ENCODE peak calls at places on chromosomes 4 and X, in eight cellular contexts. M is GM23248, I is MM.1S, O is OCI-LY7, T is GM23338, Q is hepatocyte, P is PC-3, K is HCT116. X is an unnamed sample.

GRCh38 chr4:183867247-183867646 is 37.9 kb upstream of the STOX2 start:
- DNase-seq in O (no peak), I (no peak), K (no peak), P (no peak), M (no peak), T (no peak), Q (no peak), X (no peak)

GRCh38 chr4:74100531-74100930 is 1.5 kb upstream of the CXCL2 start:
- DNase-seq in T (no peak), K (no peak), P (no peak), M (no peak), O (no peak), Q (peak; percentile 19), I (no peak), X (no peak)

GRCh38 chr4:4969298-4969697 is 50.0 kb downstream of the CYTL1 start:
- DNase-seq in I (no peak), Q (no peak), P (peak; percentile 67), K (peak; percentile 22), O (no peak), M (peak; percentile 93), T (no peak), X (no peak)

GRCh38 chrX:118216086-118216485 is 99.5 kb upstream of the KLHL13 start:
- DNase-seq in O (no peak), M (no peak), Q (no peak), K (no peak), I (no peak), P (peak; percentile 25), T (no peak), X (no peak)

GRCh38 chr4:1413687-1414479 is 7.6 kb upstream of the NKX1-1 start:
- DNase-seq in K (no peak), I (no peak), M (no peak), P (no peak), Q (no peak), O (no peak), T (peak; percentile 57), X (no peak)

GRCh38 chr4:158578476-158578875 is 56.8 kb downstream of the RXFP1 start:
- DNase-seq in K (peak; percentile 8), P (peak; percentile 59), I (peak; percentile 14), O (peak; percentile 4), T (peak; percentile 57), M (peak; percentile 56), Q (peak; percentile 30), X (peak; percentile 61)

GRCh38 chr4:74109894-74110605 is 11.1 kb upstream of the CXCL2 start:
- DNase-seq in O (no peak), Q (no peak), K (peak; percentile 60), I (no peak), T (no peak), M (peak; percentile 97), P (peak; percentile 96), X (no peak)

GRCh38 chrX:4588056-4588455 is 874.6 kb upstream of the PRKX start:
- DNase-seq in T (no peak), O (no peak), P (no peak), K (no peak), I (no peak), Q (no peak), M (no peak), X (no peak)

GRCh38 chr4:138650917-138651564 is 364.5 kb upstream of the NOCT start:
- DNase-seq in I (no peak), Q (peak; percentile 15), O (no peak), M (peak; percentile 81), K (no peak), P (peak; percentile 25), T (no peak), X (no peak)

GRCh38 chr4:72084587-72085011 is 52.8 kb downstream of the NPFFR2 start:
- DNase-seq in M (no peak), Q (peak; percentile 11), T (no peak), O (no peak), P (no peak), I (no peak), K (no peak), X (no peak)

GRCh38 chr4:66946761-66947160 is 598.5 kb downstream of the CENPC start:
- DNase-seq in M (no peak), T (no peak), K (no peak), O (no peak), I (peak; percentile 51), Q (no peak), P (no peak), X (no peak)

GRCh38 chr4:12050357-12050756 is 621.7 kb upstream of the HS3ST1 start:
- DNase-seq in Q (no peak), O (no peak), T (peak; percentile 90), K (no peak), M (no peak), P (no peak), I (no peak), X (no peak)

GRCh38 chr4:125316391-125316780 is 1.6 kb downstream of the FAT4 start:
- DNase-seq in I (no peak), P (peak; percentile 7), T (peak; percentile 59), O (no peak), M (peak; percentile 65), Q (peak; percentile 57), K (no peak), X (no peak)

GRCh38 chr4:926538-926937 is 5.6 kb downstream of the GAK start:
- DNase-seq in K (no peak), M (peak; percentile 38), I (no peak), Q (peak; percentile 44), T (peak; percentile 88), P (peak; percentile 17), O (peak; percentile 59), X (peak; percentile 70)

GRCh38 chr4:77751764-77752163 is 67.4 kb downstream of the CNOT6L start:
- DNase-seq in K (no peak), O (no peak), Q (no peak), I (no peak), M (no peak), P (no peak), T (no peak), X (no peak)

GRCh38 chr4:77742054-77742453 is 77.1 kb downstream of the CNOT6L start:
- DNase-seq in O (no peak), M (no peak), I (no peak), T (no peak), K (no peak), P (no peak), Q (no peak), X (no peak)

GRCh38 chr4:77740480-77740879 is 78.7 kb downstream of the CNOT6L start:
- DNase-seq in T (no peak), I (no peak), Q (no peak), O (no peak), P (no peak), K (no peak), M (no peak), X (no peak)

GRCh38 chr4:77745792-77746191 is 73.4 kb downstream of the CNOT6L start:
- DNase-seq in Q (no peak), T (no peak), M (no peak), O (no peak), K (no peak), I (no peak), P (no peak), X (no peak)
- H3K36me3 ChIP-seq in Q (no peaks in the 10 kb centered on the region), T (no peaks in the 10 kb centered on the region), M (peaks cover 9% of the 10 kb centered on the region), O (peaks cover 75% of the 10 kb centered on the region), K (no peaks in the 10 kb centered on the region), I (peaks cover 11% of the 10 kb centered on the region), P (no peaks in the 10 kb centered on the region), X (no peaks in the 10 kb centered on the region)

DNA sequence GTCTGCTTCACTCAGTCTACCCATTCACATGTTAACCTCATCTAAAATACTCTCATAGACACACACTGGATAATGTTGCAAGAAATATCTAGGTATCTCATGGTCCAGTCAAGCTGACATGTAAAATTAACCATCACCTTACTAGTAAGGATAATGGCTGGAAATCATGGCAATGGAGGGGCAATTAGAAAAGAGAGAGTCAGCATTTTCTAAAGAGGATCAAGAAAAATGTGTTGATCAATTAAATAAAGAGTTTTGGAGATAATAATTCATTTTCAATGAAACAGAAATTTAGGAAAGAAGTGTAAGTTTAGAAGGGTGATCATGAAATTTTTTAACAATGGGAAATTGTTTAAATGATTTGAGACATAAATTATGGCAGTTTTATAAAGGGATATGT is 1914.1 kb upstream of the IGFBP7 start:
- DNase-seq in M (no peak), T (no peak), Q (no peak), I (no peak), O (no peak), K (no peak), P (no peak), X (no peak)
- H3K9me2 ChIP-seq in M (no peaks in the 10 kb centered on the region), T (no peaks in the 10 kb centered on the region), Q (no peaks in the 10 kb centered on the region), I (no peaks in the 10 kb centered on the region), O (no peaks in the 10 kb centered on the region), K (no peaks in the 10 kb centered on the region), P (no peaks in the 10 kb centered on the region), X (no peaks in the 10 kb centered on the region)

DNA sequence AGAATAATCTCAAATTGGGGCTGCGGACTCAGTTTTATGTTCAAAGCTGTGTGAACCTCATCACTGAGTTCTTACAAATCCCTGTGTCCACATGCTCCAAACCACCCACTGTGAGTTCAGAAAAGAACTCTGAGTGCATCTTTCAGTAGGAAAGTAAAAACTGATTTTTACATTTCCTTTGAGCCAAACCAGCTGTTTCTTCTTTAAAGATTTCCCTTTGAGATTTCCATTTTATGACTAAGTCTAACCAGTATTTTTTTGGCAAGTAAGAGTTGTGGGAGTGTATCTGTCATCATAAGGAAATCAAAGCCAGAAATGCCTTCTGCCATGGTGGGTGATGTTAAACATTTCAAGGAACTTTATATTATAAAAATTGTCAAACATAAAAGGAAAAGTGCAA is 100.0 kb downstream of the TET2 start:
- DNase-seq in M (peak; percentile 81), T (no peak), I (no peak), K (no peak), Q (no peak), O (no peak), P (no peak), X (no peak)
- H3K27ac ChIP-seq in M (peak overlapping the region; percentile 10), T (no peak overlapping the region), I (no peak overlapping the region), K (no peak overlapping the region), Q (no peak overlapping the region), O (no peak overlapping the region), P (no peak overlapping the region), X (no peak overlapping the region)

GRCh38 chr4:3121596-3121995 is 47.1 kb downstream of the HTT start:
- DNase-seq in K (no peak), T (no peak), O (no peak), P (no peak), Q (no peak), M (no peak), I (no peak), X (no peak)

GRCh38 chr4:3122081-3122563 is 47.6 kb downstream of the HTT start:
- DNase-seq in M (peak; percentile 50), O (no peak), K (no peak), Q (peak; percentile 42), I (no peak), T (no peak), P (no peak), X (no peak)

GRCh38 chr4:3123201-3123671 is 48.8 kb downstream of the HTT start:
- DNase-seq in M (peak; percentile 61), P (no peak), T (no peak), O (no peak), Q (peak; percentile 26), K (no peak), I (no peak), X (no peak)

GRCh38 chr4:3118281-3118680 is 43.8 kb downstream of the HTT start:
- DNase-seq in T (no peak), I (no peak), P (no peak), K (no peak), Q (no peak), O (no peak), M (no peak), X (no peak)

DNA sequence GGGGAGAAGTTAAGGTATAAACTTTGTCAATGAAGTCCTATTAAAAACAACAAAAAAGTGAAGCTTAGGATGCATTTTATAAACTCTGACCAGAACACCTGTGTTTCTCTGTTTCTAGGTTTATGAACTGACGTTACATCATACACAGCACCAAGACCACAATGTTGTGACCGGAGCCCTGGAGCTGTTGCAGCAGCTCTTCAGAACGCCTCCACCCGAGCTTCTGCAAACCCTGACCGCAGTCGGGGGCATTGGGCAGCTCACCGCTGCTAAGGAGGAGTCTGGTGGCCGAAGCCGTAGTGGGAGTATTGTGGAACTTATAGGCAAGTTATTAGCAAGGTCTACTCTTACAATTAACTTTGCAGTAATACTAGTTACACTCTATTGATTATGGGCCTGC is 46.6 kb downstream of the HTT start:
- DNase-seq in T (no peak), P (no peak), K (no peak), M (no peak), O (no peak), Q (no peak), I (no peak), X (no peak)
- H3K36me3 ChIP-seq in T (peaks cover 44% of the 10 kb centered on the region), P (peaks cover 18% of the 10 kb centered on the region), K (peaks cover 24% of the 10 kb centered on the region), M (peaks cover 23% of the 10 kb centered on the region), O (peaks cover 91% of the 10 kb centered on the region), Q (no peaks in the 10 kb centered on the region), I (peaks cover 3% of the 10 kb centered on the region), X (peaks cover 16% of the 10 kb centered on the region)